ENCODE peak calls at places on chromosomes 11 and 22, in seven cellular contexts. One of them, this sample, is unnamed.

GRCh38 chr11:88414385-88414861 is 76.9 kb upstream of the CTSC start:
- DNase-seq in lung: peak
- DNase-seq in colonic mucosa: peak
- DNase-seq in endodermal cell: no peak
- DNase-seq in IMR-90: peak
- DNase-seq in kidney: no peak
- DNase-seq in pancreas: no peak
- DNase-seq in this sample: no peak

GRCh38 chr11:45343988-45344387 is 57.8 kb upstream of the SYT13 start:
- DNase-seq in kidney: no peak
- DNase-seq in endodermal cell: peak
- DNase-seq in pancreas: no peak
- DNase-seq in lung: no peak
- DNase-seq in IMR-90: no peak
- DNase-seq in colonic mucosa: no peak
- DNase-seq in this sample: no peak

GRCh38 chr22:42169055-42169469 is 38.5 kb upstream of the CYP2D6 start:
- DNase-seq in kidney: no peak
- DNase-seq in IMR-90: peak
- DNase-seq in pancreas: peak
- DNase-seq in colonic mucosa: peak
- DNase-seq in lung: peak
- DNase-seq in endodermal cell: peak
- DNase-seq in this sample: peak

GRCh38 chr22:29635734-29636357 is 32.4 kb downstream of the NF2 start:
- DNase-seq in colonic mucosa: no peak
- DNase-seq in endodermal cell: no peak
- DNase-seq in lung: no peak
- DNase-seq in IMR-90: peak
- DNase-seq in kidney: no peak
- DNase-seq in pancreas: no peak
- DNase-seq in this sample: no peak

GRCh38 chr11:61657566-61657965 is 22.6 kb upstream of the DAGLA start:
- DNase-seq in endodermal cell: no peak
- DNase-seq in kidney: no peak
- DNase-seq in pancreas: peak
- DNase-seq in colonic mucosa: no peak
- DNase-seq in lung: no peak
- DNase-seq in IMR-90: no peak
- DNase-seq in this sample: no peak

GRCh38 chr11:111344032-111344431 is 35.0 kb downstream of the POU2AF1 start:
- DNase-seq in endodermal cell: peak
- DNase-seq in lung: peak
- DNase-seq in kidney: no peak
- DNase-seq in pancreas: no peak
- DNase-seq in IMR-90: peak
- DNase-seq in colonic mucosa: no peak
- DNase-seq in this sample: no peak

GRCh38 chr11:119046489-119046888 is 10.5 kb downstream of the HYOU1 start:
- DNase-seq in pancreas: no peak
- DNase-seq in kidney: peak
- DNase-seq in IMR-90: no peak
- DNase-seq in colonic mucosa: no peak
- DNase-seq in endodermal cell: no peak
- DNase-seq in lung: no peak
- DNase-seq in this sample: no peak

GRCh38 chr11:29260939-29261705 is 755.7 kb downstream of the KCNA4 start:
- DNase-seq in colonic mucosa: no peak
- DNase-seq in endodermal cell: no peak
- DNase-seq in IMR-90: peak
- DNase-seq in kidney: no peak
- DNase-seq in lung: no peak
- DNase-seq in pancreas: no peak
- DNase-seq in this sample: peak

GRCh38 chr11:93025558-93026255 is 56.3 kb downstream of the MTNR1B start:
- DNase-seq in endodermal cell: no peak
- DNase-seq in lung: no peak
- DNase-seq in kidney: no peak
- DNase-seq in IMR-90: no peak
- DNase-seq in pancreas: no peak
- DNase-seq in colonic mucosa: no peak
- DNase-seq in this sample: no peak

GRCh38 chr11:130071211-130071712 is 1.6 kb downstream of the APLP2 start:
- DNase-seq in endodermal cell: no peak
- DNase-seq in kidney: no peak
- DNase-seq in lung: no peak
- DNase-seq in colonic mucosa: no peak
- DNase-seq in IMR-90: peak
- DNase-seq in pancreas: no peak
- DNase-seq in this sample: no peak

GRCh38 chr11:115075340-115075739 is 397.0 kb downstream of the NXPE2 start:
- DNase-seq in IMR-90: no peak
- DNase-seq in pancreas: no peak
- DNase-seq in colonic mucosa: no peak
- DNase-seq in lung: no peak
- DNase-seq in kidney: no peak
- DNase-seq in endodermal cell: no peak
- DNase-seq in this sample: no peak

GRCh38 chr11:124863826-124864165 is 1.4 kb upstream of the ROBO3 start:
- DNase-seq in colonic mucosa: no peak
- DNase-seq in endodermal cell: peak
- DNase-seq in pancreas: no peak
- DNase-seq in lung: no peak
- DNase-seq in IMR-90: no peak
- DNase-seq in kidney: peak
- DNase-seq in this sample: no peak

GRCh38 chr11:46677991-46678740 is 22.3 kb downstream of the ARHGAP1 start:
- DNase-seq in kidney: peak
- DNase-seq in endodermal cell: peak
- DNase-seq in IMR-90: peak
- DNase-seq in lung: no peak
- DNase-seq in pancreas: no peak
- DNase-seq in colonic mucosa: no peak
- DNase-seq in this sample: no peak

GRCh38 chr11:45847908-45848316 is 637 bp downstream of the CRY2 start:
- DNase-seq in IMR-90: peak
- DNase-seq in endodermal cell: peak
- DNase-seq in pancreas: peak
- DNase-seq in lung: peak
- DNase-seq in kidney: peak
- DNase-seq in colonic mucosa: peak
- DNase-seq in this sample: no peak

GRCh38 chr11:28632338-28632737 is 524.1 kb downstream of the METTL15 start:
- DNase-seq in colonic mucosa: no peak
- DNase-seq in kidney: no peak
- DNase-seq in pancreas: no peak
- DNase-seq in endodermal cell: no peak
- DNase-seq in IMR-90: peak
- DNase-seq in lung: no peak
- DNase-seq in this sample: no peak

GRCh38 chr22:45263790-45264269 is 20.9 kb upstream of the UPK3A start:
- DNase-seq in lung: peak
- DNase-seq in kidney: peak
- DNase-seq in colonic mucosa: peak
- DNase-seq in pancreas: peak
- DNase-seq in IMR-90: peak
- DNase-seq in endodermal cell: peak
- DNase-seq in this sample: peak

GRCh38 chr11:65558785-65559509 is 788 bp upstream of the LTBP3 start:
- DNase-seq in IMR-90: peak
- DNase-seq in endodermal cell: peak
- DNase-seq in pancreas: peak
- DNase-seq in kidney: peak
- DNase-seq in lung: no peak
- DNase-seq in colonic mucosa: peak
- DNase-seq in this sample: no peak

DNA sequence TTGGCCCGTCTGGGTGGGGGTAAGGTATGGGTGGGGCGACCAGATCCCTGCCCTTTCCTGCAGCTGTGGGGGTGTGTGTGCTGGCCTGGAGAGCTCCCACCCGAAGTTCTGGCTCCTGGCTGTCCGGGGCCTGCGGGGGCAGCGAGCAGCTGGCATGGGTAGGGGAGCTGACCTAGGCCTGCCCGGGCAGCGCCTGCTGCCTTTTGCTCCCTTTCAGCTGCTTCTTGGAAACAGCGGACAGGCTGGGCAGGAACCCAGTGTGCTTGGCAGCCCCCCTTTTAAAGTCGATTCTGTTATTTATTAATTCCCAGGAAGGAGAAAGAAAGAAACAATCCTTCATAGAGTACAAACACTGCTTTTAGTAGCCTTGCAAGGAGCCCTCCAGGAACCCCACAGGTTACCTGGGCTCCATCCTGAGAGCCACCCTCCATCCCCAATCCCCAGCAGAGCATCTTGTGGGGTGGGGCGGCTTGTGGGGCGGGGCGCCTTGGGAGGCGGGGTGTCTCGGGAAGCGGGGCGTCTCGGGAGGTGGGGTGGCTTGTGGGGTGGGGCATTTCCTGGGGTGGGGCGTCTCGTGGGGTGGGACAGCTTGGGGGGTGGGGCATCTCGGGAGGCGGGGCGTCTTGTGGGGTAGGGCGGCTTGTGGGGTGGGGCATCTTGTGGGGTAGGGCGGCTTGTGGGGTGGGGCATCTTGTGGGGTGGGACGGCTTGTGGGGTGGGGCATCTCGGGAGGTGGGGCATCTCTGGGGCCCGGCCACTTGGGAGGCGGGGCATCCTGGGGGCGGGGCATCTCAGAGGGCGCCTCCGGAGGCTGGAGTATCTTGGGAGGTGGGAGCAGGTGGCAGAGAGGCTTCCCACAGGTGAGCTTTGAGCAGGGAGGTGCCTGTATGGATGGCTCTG is 7.0 kb downstream of the CD81 start:
- DNase-seq in lung: peak
- DNase-seq in IMR-90: no peak
- DNase-seq in endodermal cell: no peak
- DNase-seq in kidney: peak
- DNase-seq in colonic mucosa: peak
- DNase-seq in pancreas: peak
- DNase-seq in this sample: no peak
- H3K4me3 ChIP-seq in lung: no peak
- H3K4me3 ChIP-seq in IMR-90: no peak
- H3K4me3 ChIP-seq in endodermal cell: no peak
- H3K4me3 ChIP-seq in kidney: no peak
- H3K4me3 ChIP-seq in colonic mucosa: no peak
- H3K4me3 ChIP-seq in pancreas: no peak
- H3K4me3 ChIP-seq in this sample: no peak

GRCh38 chr11:75831915-75832502 is 17.0 kb downstream of the UVRAG start:
- DNase-seq in endodermal cell: no peak
- DNase-seq in colonic mucosa: no peak
- DNase-seq in IMR-90: no peak
- DNase-seq in pancreas: no peak
- DNase-seq in lung: no peak
- DNase-seq in kidney: no peak
- DNase-seq in this sample: no peak

GRCh38 chr11:75823415-75823814 is 8.4 kb downstream of the UVRAG start:
- DNase-seq in pancreas: no peak
- DNase-seq in IMR-90: no peak
- DNase-seq in colonic mucosa: no peak
- DNase-seq in kidney: no peak
- DNase-seq in endodermal cell: no peak
- DNase-seq in lung: no peak
- DNase-seq in this sample: no peak

GRCh38 chr11:75821202-75821601 is 6.2 kb downstream of the UVRAG start:
- DNase-seq in endodermal cell: no peak
- DNase-seq in colonic mucosa: no peak
- DNase-seq in pancreas: no peak
- DNase-seq in IMR-90: no peak
- DNase-seq in kidney: no peak
- DNase-seq in lung: no peak
- DNase-seq in this sample: no peak

GRCh38 chr11:75827562-75827961 is 12.6 kb downstream of the UVRAG start:
- DNase-seq in endodermal cell: no peak
- DNase-seq in colonic mucosa: no peak
- DNase-seq in IMR-90: peak
- DNase-seq in pancreas: no peak
- DNase-seq in kidney: no peak
- DNase-seq in lung: no peak
- DNase-seq in this sample: no peak

GRCh38 chr11:75826463-75827220 is 11.6 kb downstream of the UVRAG start:
- DNase-seq in IMR-90: peak
- DNase-seq in kidney: no peak
- DNase-seq in lung: no peak
- DNase-seq in endodermal cell: no peak
- DNase-seq in colonic mucosa: no peak
- DNase-seq in pancreas: no peak
- DNase-seq in this sample: no peak
- H3K27ac ChIP-seq in IMR-90: no peak
- H3K27ac ChIP-seq in kidney: no peak
- H3K27ac ChIP-seq in lung: peak
- H3K27ac ChIP-seq in endodermal cell: no peak
- H3K27ac ChIP-seq in colonic mucosa: peak
- H3K27ac ChIP-seq in pancreas: no peak
- H3K27ac ChIP-seq in this sample: no peak

GRCh38 chr11:134557571-134558257 is 145.7 kb upstream of the B3GAT1 start:
- DNase-seq in endodermal cell: peak
- DNase-seq in lung: no peak
- DNase-seq in IMR-90: no peak
- DNase-seq in kidney: no peak
- DNase-seq in pancreas: no peak
- DNase-seq in colonic mucosa: no peak
- DNase-seq in this sample: no peak
- TF ChIP-seq CTCF in endodermal cell: peak
- TF ChIP-seq CTCF in lung: no peak
- TF ChIP-seq CTCF in IMR-90: no peak
- TF ChIP-seq CTCF in kidney: no peak
- TF ChIP-seq CTCF in pancreas: no peak
- TF ChIP-seq CTCF in colonic mucosa: no peak
- TF ChIP-seq CTCF in this sample: no peak

DNA sequence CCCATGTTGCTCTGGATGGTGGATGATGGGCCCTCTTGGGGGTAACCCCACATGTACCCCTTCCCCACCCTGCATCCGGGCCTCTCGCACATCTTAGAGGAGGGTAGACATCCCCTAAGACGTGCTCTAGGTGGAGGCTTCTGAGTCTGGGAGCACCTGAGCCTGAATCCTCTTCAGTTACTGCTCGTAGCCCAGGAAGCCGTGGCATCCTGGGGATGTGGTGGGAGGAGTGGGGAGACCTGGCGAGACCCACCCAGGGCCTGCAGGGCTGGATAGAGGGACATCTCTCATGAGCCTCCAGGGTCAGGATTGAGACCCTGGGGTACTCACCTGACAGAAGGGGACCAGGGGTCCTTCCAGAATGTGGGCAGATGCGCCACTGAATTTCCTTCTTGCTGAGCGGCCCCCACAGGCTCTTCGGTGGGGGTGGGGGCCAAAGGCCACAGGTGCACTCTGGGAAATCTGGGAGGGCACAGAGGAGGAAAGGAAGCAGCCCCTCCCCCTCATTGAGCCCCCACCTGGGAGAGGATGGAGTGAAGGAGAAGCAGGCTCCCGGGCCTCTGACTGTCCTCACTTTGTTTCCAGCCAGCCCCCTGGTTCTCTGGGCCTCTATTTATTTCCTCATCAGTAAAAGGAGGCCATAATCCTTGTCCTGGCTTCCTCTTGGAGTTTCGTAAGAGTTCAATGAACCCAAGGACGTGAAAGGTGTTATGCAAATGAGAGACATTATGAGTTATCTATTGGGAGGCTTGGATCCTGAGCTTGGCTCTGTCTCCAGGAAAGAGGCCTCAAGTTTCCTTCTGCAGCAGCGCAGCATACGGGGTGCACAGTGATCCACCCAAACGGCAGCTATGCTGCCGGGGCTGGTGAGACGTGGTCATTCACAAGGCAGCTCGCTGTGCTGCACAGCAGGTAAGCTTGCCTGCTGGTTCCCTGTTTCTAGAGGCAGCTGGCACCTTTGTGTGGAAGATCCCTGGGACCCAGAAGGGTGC is 31.2 kb downstream of the KCNJ4 start:
- DNase-seq in lung: no peak
- DNase-seq in endodermal cell: no peak
- DNase-seq in IMR-90: no peak
- DNase-seq in kidney: peak
- DNase-seq in colonic mucosa: peak
- DNase-seq in pancreas: no peak
- DNase-seq in this sample: no peak
- H3K4me3 ChIP-seq in lung: no peak
- H3K4me3 ChIP-seq in endodermal cell: no peak
- H3K4me3 ChIP-seq in IMR-90: no peak
- H3K4me3 ChIP-seq in kidney: no peak
- H3K4me3 ChIP-seq in colonic mucosa: no peak
- H3K4me3 ChIP-seq in pancreas: no peak
- H3K4me3 ChIP-seq in this sample: no peak